ENCODE peak calls at places on chromosomes 16 and 17, in four cellular contexts. Y is heart left ventricle, O is A549, B is adrenal gland. W is an unnamed sample.

GRCh38 chr17:68937890-68938514 is 17.2 kb downstream of the ABCA8 start:
- DNase-seq in Y (no peak), O (no peak), B (no peak), W (no peak)

GRCh38 chr16:22427556-22427955 is 53.1 kb upstream of the CDR2 start:
- DNase-seq in Y (no peak), O (no peak), B (no peak), W (no peak)

GRCh38 chr17:77422104-77422782 is 281.5 kb downstream of the SEC14L1 start:
- DNase-seq in Y (no peak), O (no peak), B (no peak), W (peak)

GRCh38 chr17:74328487-74328886 is 2.5 kb downstream of the KIF19 start:
- DNase-seq in Y (no peak), O (no peak), B (no peak), W (no peak)

GRCh38 chr17:16428098-16428882 is 12.9 kb downstream of the TRPV2 start:
- DNase-seq in Y (peak), O (peak), B (peak), W (no peak)

GRCh38 chr17:82963104-82963950 is 116.1 kb upstream of the METRNL start:
- DNase-seq in Y (peak), O (no peak), B (peak), W (peak)

GRCh38 chr17:60640503-60640902 is 37.1 kb upstream of the BCAS3 start:
- DNase-seq in Y (no peak), O (peak), B (no peak), W (no peak)

GRCh38 chr16:59632266-59632855 is 898.2 kb upstream of the GOT2 start:
- DNase-seq in Y (no peak), O (no peak), B (no peak), W (no peak)

GRCh38 chr16:82900611-82901010 is 273.8 kb downstream of the CDH13 start:
- DNase-seq in Y (no peak), O (no peak), B (no peak), W (no peak)

GRCh38 chr16:12459401-12459791 is 344.3 kb downstream of the CPPED1 start:
- DNase-seq in Y (peak), O (no peak), B (peak), W (peak)

GRCh38 chr17:28473542-28473941 is at the start of gene SLC13A2:
- DNase-seq in Y (no peak), O (no peak), B (no peak), W (no peak)

GRCh38 chr17:65131946-65132345 is 5.2 kb upstream of the RGS9 start:
- DNase-seq in Y (no peak), O (peak), B (no peak), W (no peak)

GRCh38 chr16:67296422-67296821 is 17.1 kb downstream of the PLEKHG4 start:
- DNase-seq in Y (no peak), O (no peak), B (no peak), W (no peak)

GRCh38 chr17:61997649-61998048 is 67.4 kb downstream of the MED13 start:
- DNase-seq in Y (no peak), O (no peak), B (no peak), W (no peak)

GRCh38 chr16:12386076-12386641 is 409.6 kb downstream of the SNX29 start:
- DNase-seq in Y (no peak), O (no peak), B (peak), W (no peak)

GRCh38 chr16:70475054-70475871 is 20.9 kb downstream of the FCSK start:
- DNase-seq in Y (no peak), O (no peak), B (no peak), W (no peak)

GRCh38 chr16:70474320-70475053 is 20.1 kb downstream of the FCSK start:
- DNase-seq in Y (no peak), O (no peak), B (no peak), W (no peak)

GRCh38 chr16:70478169-70478568 is 23.8 kb downstream of the FCSK start:
- DNase-seq in Y (no peak), O (no peak), B (no peak), W (no peak)

GRCh38 chr16:70478912-70479341 is 24.5 kb downstream of the FCSK start:
- DNase-seq in Y (peak), O (no peak), B (no peak), W (no peak)

DNA sequence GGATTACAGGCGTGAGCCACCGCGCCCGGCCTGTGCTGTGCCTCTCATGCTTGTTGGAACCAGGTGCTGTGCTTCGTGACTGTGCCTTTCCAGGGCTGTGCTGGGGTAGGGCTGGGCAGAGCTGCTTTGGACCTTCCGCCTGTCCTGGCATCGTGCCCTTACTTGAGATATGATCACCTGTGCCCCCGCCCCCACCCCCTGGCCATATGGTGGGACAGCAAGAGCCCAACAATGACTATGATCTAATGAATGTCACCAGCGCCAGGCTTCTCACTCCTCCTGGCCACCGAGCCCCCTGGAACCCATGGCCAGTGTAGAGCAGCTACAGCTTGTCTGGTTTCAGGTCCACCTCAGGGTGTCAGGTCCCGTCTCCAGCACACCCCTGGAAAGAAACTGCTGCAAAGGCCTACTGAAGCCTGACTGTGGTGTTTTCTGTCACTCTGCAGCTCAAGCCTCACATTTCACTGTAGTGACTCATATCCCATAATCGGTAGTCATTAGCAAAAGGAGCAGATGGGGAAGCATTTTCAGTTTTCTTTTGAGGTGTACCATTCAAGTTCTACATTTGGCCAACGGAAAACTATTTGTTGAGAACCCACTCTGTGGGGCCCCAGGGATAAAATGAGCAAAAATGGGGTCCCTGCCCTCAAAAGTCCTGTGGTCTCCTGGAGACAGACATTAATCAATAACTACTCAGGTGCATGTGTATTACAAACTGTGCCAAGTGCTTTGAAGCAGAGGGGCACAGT is 22.1 kb downstream of the FCSK start:
- DNase-seq in Y (no peak), O (no peak), B (no peak), W (peak)
- TF ChIP-seq POLR2A in Y (no peak), O (no peak), B (no peak), W (no peak)

DNA sequence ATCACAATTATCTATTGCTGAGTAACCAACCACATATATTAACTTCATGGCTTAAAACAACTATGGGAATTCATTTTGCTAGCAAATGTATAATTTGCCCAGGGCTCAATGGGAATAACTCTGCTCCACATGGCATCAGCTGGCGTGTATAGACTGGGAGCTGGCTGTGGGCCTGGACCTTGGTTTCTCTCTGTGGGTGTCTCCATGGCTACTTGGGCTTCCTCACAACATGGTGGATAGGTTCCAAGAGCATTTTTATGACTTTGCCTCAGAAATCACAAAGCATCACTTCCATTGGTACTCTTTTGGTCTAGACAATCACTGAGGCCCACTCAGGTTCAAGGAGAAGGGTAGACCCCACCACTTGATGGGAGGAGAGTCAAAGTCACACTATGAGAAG is 144.8 kb downstream of the SOCS1 start:
- DNase-seq in Y (no peak), O (no peak), B (no peak), W (no peak)
- TF ChIP-seq POLR2A in Y (no peak), O (no peak), B (no peak), W (no peak)

GRCh38 chr17:58336456-58337094 is 8.0 kb upstream of the TSPOAP1 start:
- DNase-seq in Y (no peak), O (no peak), B (peak), W (no peak)

GRCh38 chr17:58335061-58335731 is 6.6 kb upstream of the TSPOAP1 start:
- DNase-seq in Y (no peak), O (no peak), B (peak), W (no peak)

GRCh38 chr17:58337126-58337599 is 8.6 kb upstream of the TSPOAP1 start:
- DNase-seq in Y (no peak), O (no peak), B (no peak), W (no peak)

GRCh38 chr17:58334661-58335060 is 6.1 kb upstream of the TSPOAP1 start:
- DNase-seq in Y (no peak), O (no peak), B (no peak), W (no peak)

DNA sequence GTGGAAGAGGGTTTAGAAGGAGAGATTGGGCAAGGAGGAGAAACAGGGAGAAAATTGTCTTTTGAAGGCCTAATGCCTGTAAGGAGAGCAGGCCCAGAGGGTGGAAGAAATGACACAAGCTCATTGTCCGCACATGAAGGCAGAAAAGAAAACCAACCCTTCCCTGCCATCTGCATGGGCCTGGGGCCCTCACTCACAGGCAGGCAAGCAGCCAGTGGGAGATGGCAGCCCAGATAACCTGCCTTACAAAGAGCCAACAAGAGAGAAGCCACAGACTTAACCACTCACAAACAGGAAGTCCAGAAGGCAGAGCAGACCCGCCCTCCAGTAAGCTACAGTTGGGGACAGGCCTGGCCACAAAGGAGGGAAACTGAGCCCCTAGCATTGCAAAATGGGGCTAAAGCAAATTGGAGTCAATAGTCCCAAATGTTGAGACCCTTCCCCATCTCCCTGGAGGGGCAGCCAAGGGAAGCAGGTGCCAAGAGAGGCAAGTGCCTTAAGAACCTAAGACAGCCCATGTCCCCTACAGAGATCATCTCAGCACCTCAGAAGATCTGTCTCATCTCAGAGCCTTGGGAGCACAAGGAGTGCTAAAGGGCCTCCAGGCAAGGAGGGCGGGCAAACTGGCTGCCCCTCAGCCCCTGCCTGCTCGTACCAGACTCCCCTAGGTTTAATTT is 7.3 kb upstream of the TSPOAP1 start:
- DNase-seq in Y (no peak), O (no peak), B (no peak), W (no peak)
- TF ChIP-seq POLR2A in Y (no peak), O (no peak), B (no peak), W (no peak)

GRCh38 chr16:89217388-89218191 is at the start of gene ZNF778:
- DNase-seq in Y (peak), O (peak), B (peak), W (peak)
- TF ChIP-seq POLR2A in Y (peak), O (peak), B (peak), W (peak)

GRCh38 chr16:31474173-31474714 is 2.3 kb downstream of the TGFB1I1 start:
- DNase-seq in Y (no peak), O (no peak), B (peak), W (no peak)

GRCh38 chr16:31477220-31478216 is 5.4 kb upstream of the SLC5A2 start:
- DNase-seq in Y (no peak), O (no peak), B (peak), W (no peak)

GRCh38 chr16:31476305-31477219 is 4.6 kb downstream of the TGFB1I1 start:
- DNase-seq in Y (peak), O (no peak), B (peak), W (no peak)

GRCh38 chr16:31474778-31475738 is 3.1 kb downstream of the TGFB1I1 start:
- DNase-seq in Y (no peak), O (no peak), B (no peak), W (no peak)

DNA sequence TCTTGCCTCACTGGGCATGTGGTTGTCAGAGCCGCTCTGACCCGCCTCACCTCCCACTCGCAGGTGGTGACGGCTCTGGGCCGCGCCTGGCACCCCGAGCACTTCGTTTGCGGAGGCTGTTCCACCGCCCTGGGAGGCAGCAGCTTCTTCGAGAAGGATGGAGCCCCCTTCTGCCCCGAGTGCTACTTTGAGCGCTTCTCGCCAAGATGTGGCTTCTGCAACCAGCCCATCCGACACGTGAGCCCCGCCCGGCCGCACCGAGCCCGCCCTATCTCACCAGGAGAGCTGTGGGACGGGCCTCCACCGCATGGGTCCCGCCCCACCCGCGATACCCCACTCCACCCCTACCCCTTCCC is 4.0 kb downstream of the TGFB1I1 start:
- DNase-seq in Y (no peak), O (no peak), B (no peak), W (no peak)
- TF ChIP-seq POLR2A in Y (no peak), O (no peak), B (no peak), W (no peak)

DNA sequence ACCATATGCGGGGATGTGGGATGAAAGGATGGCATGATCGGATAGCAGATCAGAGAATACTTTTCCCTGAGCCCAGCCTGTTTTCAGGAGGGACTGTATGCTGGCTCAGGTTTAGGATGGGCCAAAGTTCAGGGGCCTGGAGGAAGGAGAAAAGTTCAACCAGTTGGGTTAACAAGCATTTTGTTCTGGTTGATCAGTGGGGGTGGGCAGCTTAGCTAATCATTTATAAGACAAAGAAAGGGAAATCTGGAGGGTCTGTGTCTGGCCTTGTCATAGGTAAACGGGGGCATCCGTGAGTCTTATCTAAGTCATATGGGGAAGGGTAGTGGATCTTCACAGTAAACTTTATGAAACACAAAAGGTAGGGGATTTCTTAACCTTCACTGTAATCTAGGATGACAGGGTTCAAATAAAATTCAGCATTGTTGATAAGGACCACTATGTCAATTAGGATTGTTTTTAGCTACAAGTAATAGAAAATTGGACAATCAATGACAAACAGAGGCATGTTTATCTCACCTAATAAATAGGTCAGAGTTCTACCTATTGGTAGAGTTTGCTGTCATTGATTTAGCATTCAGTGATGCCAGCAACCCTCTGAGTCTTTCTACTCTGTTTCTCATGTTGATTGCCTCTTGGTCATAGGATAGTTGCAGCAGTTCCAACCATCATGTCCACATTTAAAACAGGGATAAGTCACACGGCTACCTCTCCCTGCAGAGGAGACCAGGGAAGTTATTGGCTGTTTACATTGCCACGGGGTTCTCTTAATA is 11.4 kb downstream of the PCTP start:
- DNase-seq in Y (no peak), O (no peak), B (no peak), W (no peak)
- TF ChIP-seq POLR2A in Y (no peak), O (no peak), B (no peak), W (no peak)

DNA sequence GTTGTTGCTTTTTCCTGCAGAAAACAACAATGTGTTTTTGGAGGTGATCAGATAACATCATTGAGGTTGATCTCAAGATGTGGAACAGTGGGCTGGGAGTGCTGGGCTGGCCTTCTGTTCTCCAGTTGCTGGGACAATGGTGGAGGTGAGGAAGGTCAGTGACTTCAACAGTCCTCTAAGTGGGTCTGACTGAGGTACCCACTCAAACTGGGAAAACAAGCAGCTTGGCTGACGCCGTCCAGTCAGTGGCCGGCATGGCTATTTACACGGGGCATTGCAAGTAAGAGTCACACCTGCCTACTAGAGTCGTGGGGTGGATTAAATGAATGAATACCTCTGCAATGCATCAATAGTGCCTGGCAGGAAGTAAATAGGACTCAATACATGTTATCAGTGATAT is 386.7 kb upstream of the ZFHX3 start:
- DNase-seq in Y (no peak), O (no peak), B (no peak), W (no peak)
- TF ChIP-seq POLR2A in Y (no peak), O (no peak), B (no peak), W (no peak)

GRCh38 chr16:3235856-3236669 is 1.1 kb upstream of the ZNF200 start:
- DNase-seq in Y (peak), O (no peak), B (peak), W (no peak)

DNA sequence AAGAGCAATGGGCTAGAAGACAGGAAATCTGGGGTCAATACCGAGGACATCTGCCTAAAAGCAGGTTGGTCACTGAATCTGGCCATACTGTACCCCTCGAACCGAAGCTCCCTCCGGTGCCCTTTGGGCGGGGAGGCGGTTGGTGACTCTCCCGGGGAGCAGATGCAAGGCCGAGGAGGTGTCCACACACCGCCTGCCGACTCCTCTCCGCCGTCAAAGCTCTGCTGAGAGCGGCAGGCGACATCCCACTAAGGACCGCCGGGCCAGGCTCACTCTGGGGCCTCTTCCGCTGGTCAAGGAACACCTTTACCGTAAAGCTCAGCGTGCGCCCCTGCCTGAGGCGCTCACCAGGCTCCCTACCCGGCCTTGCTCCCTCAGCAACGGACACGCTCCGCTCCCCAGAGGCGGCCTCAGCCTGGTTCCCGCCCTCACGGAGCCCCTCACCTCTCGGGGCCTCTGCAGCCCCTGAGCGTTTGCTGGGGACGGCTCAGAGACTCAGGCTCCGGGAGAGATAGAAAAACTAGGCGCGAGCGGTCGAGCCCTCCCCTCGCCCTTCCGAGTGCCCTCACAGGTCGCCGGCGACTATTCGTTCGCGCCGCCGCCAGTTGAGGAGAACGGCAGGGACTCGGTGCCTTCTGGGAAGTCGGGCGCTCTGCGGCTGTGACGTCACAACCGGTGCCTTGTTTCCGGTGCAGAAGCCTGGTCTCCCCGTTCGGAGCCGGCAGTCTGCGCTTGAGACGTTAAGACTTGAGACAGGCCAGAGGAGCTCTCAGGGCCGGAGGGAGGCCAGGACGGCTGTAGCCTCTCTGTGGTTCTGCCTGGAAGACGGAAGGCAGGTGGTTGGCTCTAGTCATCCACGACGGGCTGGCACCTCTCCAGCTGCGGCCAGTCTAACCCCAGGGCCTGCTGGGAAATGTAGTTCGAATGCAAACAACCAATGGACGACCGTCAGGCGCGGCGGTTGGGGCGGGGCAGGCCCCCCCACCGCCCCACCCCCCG is at the start of gene ZNF200:
- DNase-seq in Y (peak), O (peak), B (peak), W (peak)
- TF ChIP-seq POLR2A in Y (peak), O (peak), B (peak), W (peak)

GRCh38 chr16:31199430-31200041 is 3.0 kb downstream of the PYCARD start:
- DNase-seq in Y (no peak), O (no peak), B (no peak), W (no peak)

GRCh38 chr16:31201511-31202401 is 804 bp downstream of the PYCARD start:
- DNase-seq in Y (peak), O (no peak), B (no peak), W (no peak)

GRCh38 chr16:31198207-31198882 is 4.2 kb downstream of the PYCARD start:
- DNase-seq in Y (no peak), O (no peak), B (no peak), W (no peak)

GRCh38 chr16:31202402-31203385 is at the start of gene PYCARD:
- DNase-seq in Y (peak), O (no peak), B (peak), W (no peak)

GRCh38 chr16:31200821-31201510 is 1.6 kb downstream of the PYCARD start:
- DNase-seq in Y (no peak), O (no peak), B (no peak), W (no peak)
- TF ChIP-seq POLR2A in Y (no peak), O (no peak), B (no peak), W (no peak)

W was measured in gastrocnemius medialis.